ENCODE peak calls at places on chromosome 1, in eight cellular contexts. G, Q, Y, I, F, W, R and C are unnamed samples.

GRCh38 chr1:7420098-7420445 is 351.0 kb upstream of the VAMP3 start:
- DNase-seq in R (no peak), W (no peak), Q (no peak), Y (no peak), G (no peak), F (no peak), I (no peak), C (no peak)

GRCh38 chr1:220269036-220269435 is 3.2 kb downstream of the RAB3GAP2 start:
- DNase-seq in G (no peak), R (no peak), Y (no peak), W (no peak), F (no peak), I (no peak), Q (no peak), C (no peak)

GRCh38 chr1:119504831-119505230 is 2.2 kb upstream of the HSD3B1 start:
- DNase-seq in R (no peak), W (no peak), Y (no peak), I (no peak), Q (no peak), G (no peak), F (no peak), C (no peak)

GRCh38 chr1:40404670-40405462 is 31.3 kb downstream of the SMAP2 start:
- DNase-seq in F (peak; percentile 31), Y (peak; percentile 46), W (peak; percentile 13), I (peak; percentile 75), Q (peak; percentile 79), G (peak; percentile 83), R (peak; percentile 81), C (no peak)

GRCh38 chr1:42052300-42052699 is 100.9 kb upstream of the GUCA2B start:
- DNase-seq in Q (no peak), G (no peak), R (peak; percentile 10), F (no peak), W (no peak), Y (no peak), I (no peak), C (no peak)

GRCh38 chr1:226506021-226506420 is 42.5 kb upstream of the STUM start:
- DNase-seq in R (no peak), G (no peak), Q (no peak), I (no peak), W (no peak), Y (no peak), F (no peak), C (no peak)

GRCh38 chr1:244796719-244797406 is 38.6 kb upstream of the COX20 start:
- DNase-seq in I (peak; percentile 70), R (peak; percentile 83), F (peak; percentile 72), Y (peak; percentile 65), Q (peak; percentile 77), W (peak; percentile 42), G (peak; percentile 39), C (peak; percentile 48)

GRCh38 chr1:36906555-36906954 is 127.8 kb downstream of the GRIK3 start:
- DNase-seq in Y (no peak), G (no peak), R (no peak), Q (no peak), I (no peak), W (no peak), F (no peak), C (no peak)

GRCh38 chr1:197093226-197093887 is 26.3 kb upstream of the F13B start:
- DNase-seq in I (no peak), W (no peak), F (no peak), Y (no peak), G (no peak), Q (no peak), R (no peak), C (no peak)

GRCh38 chr1:233603366-233603927 is 10.5 kb upstream of the KCNK1 start:
- DNase-seq in Q (no peak), I (no peak), Y (no peak), G (no peak), F (no peak), W (no peak), R (peak; percentile 11), C (no peak)

GRCh38 chr1:42456754-42457089 is 379 bp downstream of the PPCS start:
- DNase-seq in Y (no peak), R (peak; percentile 73), Q (peak; percentile 68), I (peak; percentile 69), G (no peak), F (peak; percentile 25), W (peak; percentile 53), C (peak; percentile 28)

GRCh38 chr1:31984419-31985347 is 29.0 kb upstream of the KHDRBS1 start:
- DNase-seq in G (peak; percentile 22), F (peak; percentile 47), W (no peak), I (peak; percentile 64), Y (no peak), R (peak; percentile 74), Q (peak; percentile 37), C (no peak)

GRCh38 chr1:1841575-1841991 is 49.3 kb downstream of the GNB1 start:
- DNase-seq in F (no peak), R (peak; percentile 58), Y (no peak), W (no peak), Q (peak; percentile 25), G (no peak), I (no peak), C (no peak)
- H3K4me3 ChIP-seq in F (no peak overlapping the region), R (no peak overlapping the region), Y (no peak overlapping the region), W (no peak overlapping the region), Q (no peak overlapping the region), G (no peak overlapping the region), I (no peak overlapping the region), C (peak overlapping the region; percentile 13)

GRCh38 chr1:54996869-54997710 is 1.6 kb upstream of the BSND start:
- DNase-seq in Q (peak; percentile 12), I (peak; percentile 4), W (no peak), F (no peak), Y (peak; percentile 48), R (peak; percentile 41), G (no peak), C (no peak)

GRCh38 chr1:54996359-54996868 is 2.3 kb upstream of the BSND start:
- DNase-seq in Q (peak; percentile 75), I (peak; percentile 59), Y (peak; percentile 89), F (peak; percentile 28), G (peak; percentile 58), W (peak; percentile 87), R (peak; percentile 84), C (peak; percentile 57)

GRCh38 chr1:54998677-54999076 is at the start of gene BSND:
- DNase-seq in Q (no peak), I (no peak), F (no peak), R (no peak), G (no peak), Y (no peak), W (no peak), C (no peak)

GRCh38 chr1:54997711-54997986 is 1.1 kb upstream of the BSND start:
- DNase-seq in I (no peak), F (no peak), G (no peak), Y (no peak), R (no peak), W (no peak), Q (no peak), C (no peak)

DNA sequence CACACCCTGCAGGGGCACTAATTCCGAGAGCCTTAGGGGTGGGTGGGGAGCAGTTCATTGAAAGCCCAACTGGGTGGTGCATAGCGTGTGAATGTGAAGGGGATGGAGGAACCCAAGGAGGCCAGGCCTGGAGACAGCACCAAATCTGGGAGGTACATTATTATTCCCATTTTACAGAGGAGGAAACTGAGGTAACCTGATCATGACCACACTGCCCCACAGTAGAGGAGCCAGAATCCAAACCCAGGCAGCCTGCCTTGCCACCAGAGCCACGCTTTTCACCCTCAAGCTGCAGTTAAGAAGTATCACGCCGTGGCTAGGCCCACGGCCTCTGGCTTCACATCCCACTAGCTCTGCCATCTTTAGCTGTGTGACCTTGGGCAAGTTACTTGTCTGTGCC is 633 bp upstream of the BSND start:
- DNase-seq in W (no peak), G (no peak), R (no peak), Q (no peak), Y (no peak), F (no peak), I (no peak), C (no peak)
- H3K4me3 ChIP-seq in W (no peak overlapping the region), G (no peak overlapping the region), R (no peak overlapping the region), Q (no peak overlapping the region), Y (no peak overlapping the region), F (no peak overlapping the region), I (no peak overlapping the region), C (no peak overlapping the region)

GRCh38 chr1:1005774-1006304 is 5.9 kb upstream of the HES4 start:
- DNase-seq in Q (no peak), R (no peak), W (no peak), I (no peak), F (no peak), G (no peak), Y (no peak), C (peak; percentile 4)
- H3K4me3 ChIP-seq in Q (no peak overlapping the region), R (no peak overlapping the region), W (no peak overlapping the region), I (no peak overlapping the region), F (no peak overlapping the region), G (no peak overlapping the region), Y (no peak overlapping the region), C (no peak overlapping the region)

GRCh38 chr1:114032271-114033218 is 53.3 kb downstream of the OLFML3 start:
- DNase-seq in Y (no peak), W (peak; percentile 28), R (peak; percentile 90), F (peak; percentile 70), I (no peak), G (no peak), Q (peak; percentile 28), C (no peak)

GRCh38 chr1:114035304-114035700 is 56.0 kb downstream of the OLFML3 start:
- DNase-seq in F (no peak), G (no peak), W (no peak), I (no peak), R (no peak), Y (no peak), Q (no peak), C (no peak)

GRCh38 chr1:114033961-114034360 is 54.7 kb downstream of the OLFML3 start:
- DNase-seq in I (no peak), G (no peak), Y (no peak), W (no peak), R (peak; percentile 27), Q (no peak), F (no peak), C (no peak)

GRCh38 chr1:114033219-114033706 is 54.0 kb downstream of the OLFML3 start:
- DNase-seq in W (peak; percentile 46), F (no peak), R (peak; percentile 10), G (peak; percentile 2), Q (peak; percentile 17), I (no peak), Y (peak; percentile 70), C (no peak)

DNA sequence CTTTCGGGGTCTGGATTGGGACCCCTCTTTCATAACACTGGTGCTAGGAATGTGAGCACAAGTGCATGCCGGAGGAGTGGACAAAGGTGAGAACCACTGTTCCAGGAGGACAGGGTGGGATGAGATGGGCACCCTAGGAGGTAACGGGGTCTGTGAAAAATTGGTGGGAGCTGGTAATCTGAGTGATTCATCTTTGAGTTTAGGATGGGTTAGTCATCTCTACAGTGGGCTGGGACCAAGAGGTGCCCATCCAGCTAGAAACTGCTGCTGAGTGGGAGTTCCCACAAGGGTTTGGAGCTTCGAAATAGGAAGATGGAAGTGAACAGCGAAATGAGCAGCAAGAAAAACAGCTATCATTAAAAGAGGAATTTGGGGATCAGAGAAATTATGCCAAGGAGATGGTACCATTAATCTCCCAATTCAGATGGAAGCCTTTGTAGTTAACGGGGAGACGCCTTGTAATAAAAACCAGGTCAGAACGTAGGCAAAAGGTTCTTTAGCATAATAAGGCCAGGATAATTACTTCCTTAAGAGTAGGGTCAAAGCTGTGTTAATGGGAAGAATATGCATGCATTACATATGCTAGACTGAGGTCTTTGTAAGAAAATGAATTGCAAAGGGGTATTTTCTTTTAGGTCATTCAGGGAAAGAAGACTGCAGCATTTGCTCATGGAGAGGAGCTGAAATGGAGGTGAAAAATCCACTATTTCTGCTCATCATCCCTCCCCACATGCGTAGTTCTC is 55.5 kb downstream of the OLFML3 start:
- DNase-seq in W (no peak), I (no peak), Y (no peak), G (no peak), F (no peak), Q (no peak), R (peak; percentile 15), C (no peak)
- H3K4me3 ChIP-seq in W (no peak overlapping the region), I (no peak overlapping the region), Y (no peak overlapping the region), G (no peak overlapping the region), F (no peak overlapping the region), Q (no peak overlapping the region), R (no peak overlapping the region), C (no peak overlapping the region)